ENCODE peak calls at places on chromosomes 1 and 21, in nine cellular contexts. P, W, X, H, G, R, F, K and C are unnamed samples.

GRCh38 chr1:3604468-3604974 is 6.8 kb downstream of the MEGF6 start:
- DNase-seq in X (no peak), G (no peak), H (no peak), R (no peak), P (no peak), K (no peak), W (no peak), F (no peak), C (no peak)

GRCh38 chr1:234214911-234215892 is 158.1 kb upstream of the COA6 start:
- DNase-seq in R (no peak), X (no peak), K (peak), P (no peak), G (no peak), H (peak), F (no peak), W (no peak), C (no peak)

GRCh38 chr1:22473952-22474351 is 22.3 kb downstream of the ZBTB40 start:
- DNase-seq in K (no peak), X (no peak), H (no peak), R (no peak), W (no peak), P (no peak), G (no peak), F (no peak), C (no peak)

GRCh38 chr1:226784081-226785049 is 45.3 kb upstream of the ITPKB start:
- DNase-seq in P (no peak), X (no peak), F (no peak), K (no peak), G (peak), H (no peak), W (no peak), R (no peak), C (no peak)

GRCh38 chr1:210373878-210374599 is 45.3 kb downstream of the HHAT start:
- DNase-seq in K (peak), P (peak), R (peak), G (peak), F (no peak), W (peak), X (no peak), H (peak), C (peak)

GRCh38 chr1:152859696-152860095 is at the start of gene LCE7A:
- DNase-seq in X (no peak), H (no peak), R (no peak), F (no peak), W (no peak), G (no peak), K (no peak), P (no peak), C (no peak)

GRCh38 chr1:246470588-246470987 is 36.5 kb downstream of the SMYD3 start:
- DNase-seq in F (no peak), H (no peak), R (no peak), G (no peak), W (no peak), K (no peak), X (no peak), P (no peak), C (no peak)

GRCh38 chr1:159338018-159338417 is 35.9 kb downstream of the FCER1A start:
- DNase-seq in H (no peak), R (no peak), W (no peak), K (no peak), P (no peak), G (no peak), X (no peak), F (no peak), C (no peak)

GRCh38 chr1:111412839-111413238 is 14.7 kb downstream of the OVGP1 start:
- DNase-seq in R (no peak), P (no peak), K (no peak), F (no peak), W (no peak), X (no peak), G (no peak), H (no peak), C (no peak)

GRCh38 chr1:165481820-165482532 is 37.0 kb upstream of the RXRG start:
- DNase-seq in G (no peak), K (no peak), W (peak), H (peak), R (peak), X (peak), P (no peak), F (peak), C (no peak)

GRCh38 chr1:71640131-71640530 is 559.3 kb upstream of the ZRANB2 start:
- DNase-seq in W (no peak), F (no peak), G (no peak), H (no peak), K (no peak), P (no peak), R (no peak), X (no peak), C (no peak)

GRCh38 chr21:15659768-15660423 is 69.9 kb upstream of the USP25 start:
- DNase-seq in W (no peak), F (no peak), G (no peak), K (no peak), H (no peak), P (no peak), X (no peak), R (no peak), C (no peak)

GRCh38 chr1:198700396-198700795 is 61.6 kb downstream of the PTPRC start:
- DNase-seq in W (no peak), X (no peak), P (no peak), F (no peak), G (no peak), H (no peak), R (no peak), K (no peak), C (no peak)

GRCh38 chr1:3978196-3978927 is 78.3 kb upstream of the C1orf174 start:
- DNase-seq in H (no peak), G (no peak), X (no peak), P (no peak), F (no peak), K (no peak), W (no peak), R (no peak), C (no peak)

GRCh38 chr1:15272782-15273127 is 25.7 kb downstream of the FHAD1 start:
- DNase-seq in G (no peak), R (no peak), X (no peak), P (no peak), F (no peak), K (no peak), H (no peak), W (no peak), C (no peak)
- TF ChIP-seq CTCF in G (no peak), R (no peak), X (no peak), P (no peak), F (no peak), K (no peak), H (peak), W (no peak), C (no peak)

GRCh38 chr21:42112857-42113256 is 41.7 kb downstream of the UMODL1 start:
- DNase-seq in H (no peak), F (no peak), G (no peak), X (no peak), P (peak), W (peak), K (no peak), R (no peak), C (no peak)

GRCh38 chr21:42115136-42115683 is 44.1 kb downstream of the UMODL1 start:
- DNase-seq in W (no peak), K (no peak), X (no peak), H (no peak), F (no peak), G (no peak), P (no peak), R (no peak), C (no peak)

GRCh38 chr21:42112223-42112622 is 41.1 kb downstream of the UMODL1 start:
- DNase-seq in K (no peak), G (no peak), F (no peak), P (no peak), X (no peak), W (no peak), H (no peak), R (no peak), C (no peak)

GRCh38 chr21:42114646-42115045 is 43.5 kb downstream of the UMODL1 start:
- DNase-seq in H (no peak), G (no peak), P (no peak), F (no peak), X (no peak), W (no peak), K (no peak), R (no peak), C (no peak)

GRCh38 chr21:42113926-42114409 is 42.9 kb downstream of the UMODL1 start:
- DNase-seq in X (no peak), R (no peak), H (peak), K (no peak), P (no peak), W (no peak), G (no peak), F (peak), C (no peak)
- TF ChIP-seq CTCF in X (no peak), R (no peak), H (peak), K (no peak), P (no peak), W (no peak), G (no peak), F (no peak), C (no peak)

GRCh38 chr21:27240901-27241300 is 274.0 kb upstream of the ADAMTS5 start:
- DNase-seq in W (no peak), K (no peak), R (no peak), H (no peak), F (no peak), P (no peak), X (no peak), G (no peak), C (no peak)

GRCh38 chr21:27246741-27247140 is 279.9 kb upstream of the ADAMTS5 start:
- DNase-seq in G (no peak), X (no peak), H (no peak), W (peak), R (no peak), F (no peak), P (no peak), K (no peak), C (no peak)

GRCh38 chr21:27248791-27249190 is 281.9 kb upstream of the ADAMTS5 start:
- DNase-seq in W (peak), P (peak), X (no peak), F (no peak), G (no peak), K (no peak), H (no peak), R (peak), C (no peak)

GRCh38 chr21:27244796-27245195 is 277.9 kb upstream of the ADAMTS5 start:
- DNase-seq in H (no peak), X (no peak), P (no peak), F (no peak), W (no peak), K (no peak), R (no peak), G (no peak), C (no peak)

DNA sequence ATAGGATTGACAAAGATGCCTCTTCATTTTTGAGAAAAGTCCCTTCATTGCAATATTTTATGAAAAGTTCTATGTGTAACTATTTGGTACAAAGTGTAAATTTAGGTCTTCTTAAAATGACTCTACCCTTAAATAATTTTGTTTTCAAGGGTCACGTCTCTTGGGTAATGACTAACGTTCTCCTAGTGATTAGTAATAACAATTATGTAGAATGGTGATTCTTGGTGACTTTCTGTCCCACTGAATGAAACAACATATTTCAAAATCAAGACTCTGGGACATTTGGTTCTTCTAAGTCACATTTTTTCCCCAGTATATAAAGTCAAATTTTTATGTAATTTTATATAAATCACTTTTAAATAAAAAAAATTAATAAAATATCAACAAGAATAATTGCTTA is 277.5 kb upstream of the ADAMTS5 start:
- DNase-seq in K (no peak), G (no peak), X (no peak), P (no peak), F (no peak), R (no peak), H (no peak), W (peak), C (no peak)
- TF ChIP-seq CTCF in K (no peak), G (no peak), X (no peak), P (no peak), F (no peak), R (no peak), H (no peak), W (no peak), C (no peak)

GRCh38 chr1:109775408-109775807 is 11.7 kb upstream of the EPS8L3 start:
- DNase-seq in X (peak), R (no peak), G (no peak), K (peak), H (no peak), W (peak), F (no peak), P (no peak), C (no peak)

GRCh38 chr1:109771712-109772657 is 8.3 kb upstream of the EPS8L3 start:
- DNase-seq in G (no peak), F (no peak), P (no peak), W (no peak), K (peak), X (peak), R (no peak), H (no peak), C (no peak)

GRCh38 chr1:109772658-109773202 is 9.0 kb upstream of the EPS8L3 start:
- DNase-seq in X (peak), G (no peak), H (no peak), P (no peak), K (peak), R (no peak), F (no peak), W (no peak), C (no peak)

GRCh38 chr1:109773900-109774485 is 10.3 kb upstream of the EPS8L3 start:
- DNase-seq in F (no peak), R (no peak), K (peak), W (no peak), H (no peak), X (peak), G (no peak), P (no peak), C (no peak)

DNA sequence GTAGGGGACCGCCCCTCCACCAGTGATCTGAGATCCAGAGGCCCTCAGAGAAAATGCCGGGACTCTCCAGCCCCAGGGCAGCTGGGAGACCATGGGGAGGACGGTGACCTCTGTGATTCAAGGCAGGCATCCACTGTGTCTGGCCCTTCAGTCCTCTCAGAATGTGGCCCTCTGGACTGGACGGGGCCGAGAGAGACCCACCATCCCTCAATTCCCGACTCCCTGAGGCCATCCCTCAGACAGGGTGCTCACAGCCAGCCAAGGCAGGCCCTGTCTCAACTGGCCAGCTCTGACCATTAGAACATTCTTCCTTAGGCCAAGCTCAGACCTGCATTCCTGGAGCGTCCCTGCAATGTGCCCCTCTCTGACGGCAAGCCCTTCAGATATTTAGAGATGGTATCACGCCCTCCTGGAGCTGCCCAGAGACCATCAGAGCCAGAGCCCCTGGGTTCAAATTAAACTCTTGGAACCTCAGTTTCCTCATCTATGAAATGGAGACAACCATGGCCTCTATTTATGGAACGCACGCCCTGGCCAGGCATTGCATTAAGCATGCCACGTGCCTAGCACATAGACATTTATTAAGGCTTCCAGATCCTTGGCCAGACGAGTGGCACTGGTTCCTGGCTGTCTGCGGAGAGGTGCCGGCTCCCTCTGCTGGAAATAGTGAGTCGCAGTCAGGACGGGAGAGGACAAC is 9.6 kb upstream of the EPS8L3 start:
- DNase-seq in H (peak), F (peak), X (peak), W (peak), G (peak), K (peak), R (peak), P (peak), C (peak)
- TF ChIP-seq CTCF in H (peak), F (peak), X (peak), W (peak), G (peak), K (peak), R (peak), P (peak), C (peak)

DNA sequence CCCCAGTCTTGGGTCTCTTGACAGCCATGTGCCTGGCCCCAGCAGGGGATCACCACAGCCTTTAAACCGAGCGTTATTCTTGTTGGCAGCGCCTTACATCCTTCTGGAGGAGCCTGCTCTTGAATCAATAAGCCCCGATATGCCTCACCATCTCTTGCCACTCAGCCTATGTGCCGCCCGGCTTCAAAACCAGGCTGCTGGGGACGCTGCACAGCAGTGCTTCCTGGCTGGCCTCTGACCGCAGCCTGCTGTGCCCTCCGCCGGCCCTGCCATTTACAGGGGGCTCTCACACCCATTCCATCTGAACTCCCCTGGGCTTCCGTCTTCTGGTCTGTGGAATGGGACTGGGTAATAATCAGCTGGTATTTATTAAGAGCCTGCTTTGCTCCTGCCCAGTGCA is 3.0 kb upstream of the PEX10 start:
- DNase-seq in F (no peak), K (no peak), P (no peak), G (no peak), H (no peak), W (no peak), X (no peak), R (no peak), C (no peak)
- TF ChIP-seq CTCF in F (no peak), K (no peak), P (no peak), G (no peak), H (no peak), W (no peak), X (no peak), R (no peak), C (no peak)

GRCh38 chr1:113109908-113110554 is 37.0 kb downstream of the LRIG2 start:
- DNase-seq in W (peak), X (peak), H (peak), G (peak), P (no peak), F (peak), K (no peak), R (peak), C (no peak)
- TF ChIP-seq CTCF in W (peak), X (peak), H (peak), G (peak), P (peak), F (no peak), K (no peak), R (peak), C (no peak)